ENCODE peak calls at places on chromosome 11, in nine cellular contexts. M, K, Y, R, L, H, D, S and Q are unnamed samples. For H3K9me3, the result is how much of the 10 kb centered on the place peaks cover.

GRCh38 chr11:93570759-93571413 is 27.7 kb upstream of the SMCO4 start:
- DNase-seq in M (no peak), K (no peak), Y (no peak), R (no peak), L (no peak), H (no peak), D (no peak), S (no peak), Q (no peak)

GRCh38 chr11:324131-324530 is 3.5 kb upstream of the IFITM3 start:
- DNase-seq in M (no peak), K (no peak), Y (no peak), R (no peak), L (no peak), H (peak), D (no peak), S (peak), Q (no peak)

GRCh38 chr11:95924414-95924760 is 480 bp upstream of the MTMR2 start:
- DNase-seq in M (no peak), K (no peak), Y (no peak), R (no peak), L (no peak), H (no peak), D (no peak), S (no peak), Q (no peak)

GRCh38 chr11:9462806-9463537 is 2.2 kb downstream of the ZNF143 start:
- DNase-seq in M (no peak), K (no peak), Y (no peak), R (no peak), L (no peak), H (no peak), D (peak), S (no peak), Q (no peak)

GRCh38 chr11:35014352-35014751 is 97.9 kb downstream of the PDHX start:
- DNase-seq in M (no peak), K (no peak), Y (no peak), R (no peak), L (no peak), H (no peak), D (no peak), S (no peak), Q (no peak)

GRCh38 chr11:118913411-118914125 is 12.2 kb downstream of the BCL9L start:
- DNase-seq in M (no peak), K (no peak), Y (peak), R (no peak), L (no peak), H (no peak), D (no peak), S (no peak), Q (no peak)

GRCh38 chr11:12159351-12160099 is 49.1 kb downstream of the MICAL2 start:
- DNase-seq in M (no peak), K (no peak), Y (no peak), R (no peak), L (no peak), H (peak), D (no peak), S (no peak), Q (peak)

GRCh38 chr11:117205211-117205818 is 6.1 kb downstream of the TAGLN start:
- DNase-seq in M (no peak), K (no peak), Y (no peak), R (no peak), L (no peak), H (no peak), D (no peak), S (peak), Q (no peak)

GRCh38 chr11:90845126-90845525 is 622.3 kb upstream of the CHORDC1 start:
- DNase-seq in M (no peak), K (no peak), Y (no peak), R (no peak), L (no peak), H (no peak), D (no peak), S (no peak), Q (no peak)

GRCh38 chr11:61505106-61505505 is 3.4 kb upstream of the LRRC10B start:
- DNase-seq in M (no peak), K (no peak), Y (no peak), R (no peak), L (no peak), H (no peak), D (no peak), S (no peak), Q (no peak)

GRCh38 chr11:40924915-40925314 is 534.5 kb downstream of the LRRC4C start:
- DNase-seq in M (no peak), K (no peak), Y (no peak), R (no peak), L (no peak), H (no peak), D (no peak), S (no peak), Q (no peak)

GRCh38 chr11:108324587-108324986 is 101.7 kb downstream of the ATM start:
- DNase-seq in M (no peak), K (no peak), Y (no peak), R (no peak), L (no peak), H (no peak), D (no peak), S (no peak), Q (no peak)

GRCh38 chr11:32891657-32892354 is 805 bp upstream of the QSER1 start:
- DNase-seq in M (no peak), K (no peak), Y (no peak), R (no peak), L (no peak), H (no peak), D (no peak), S (no peak), Q (no peak)

GRCh38 chr11:27390318-27390958 is 27.4 kb upstream of the CCDC34 start:
- DNase-seq in M (no peak), K (no peak), Y (no peak), R (no peak), L (no peak), H (no peak), D (no peak), S (no peak), Q (no peak)

GRCh38 chr11:46513934-46514342 is 79.9 kb downstream of the AMBRA1 start:
- DNase-seq in M (no peak), K (no peak), Y (peak), R (no peak), L (no peak), H (peak), D (no peak), S (no peak), Q (peak)

GRCh38 chr11:130707217-130707616 is 209.1 kb downstream of the SNX19 start:
- DNase-seq in M (no peak), K (no peak), Y (no peak), R (no peak), L (no peak), H (no peak), D (no peak), S (no peak), Q (no peak)

GRCh38 chr11:64876835-64877341 is 1.5 kb downstream of the EHD1 start:
- DNase-seq in M (peak), K (no peak), Y (no peak), R (no peak), L (no peak), H (no peak), D (no peak), S (no peak), Q (no peak)

GRCh38 chr11:118002541-118003019 is 16.4 kb downstream of the IL10RA start:
- DNase-seq in M (no peak), K (no peak), Y (peak), R (no peak), L (no peak), H (peak), D (no peak), S (no peak), Q (peak)

GRCh38 chr11:7600205-7600775 is 73.0 kb downstream of the CYB5R2 start:
- DNase-seq in M (peak), K (no peak), Y (no peak), R (no peak), L (peak), H (peak), D (no peak), S (no peak), Q (peak)

GRCh38 chr11:19676508-19677379 is 35.9 kb upstream of the NAV2 start:
- DNase-seq in M (no peak), K (no peak), Y (no peak), R (no peak), L (no peak), H (peak), D (no peak), S (no peak), Q (no peak)

GRCh38 chr11:35622070-35622469 is 3.8 kb downstream of the FJX1 start:
- DNase-seq in M (no peak), K (no peak), Y (no peak), R (no peak), L (no peak), H (no peak), D (no peak), S (no peak), Q (no peak)

GRCh38 chr11:65217441-65218423 is 36.0 kb downstream of the CAPN1 start:
- DNase-seq in M (peak), K (no peak), Y (no peak), R (no peak), L (no peak), H (peak), D (no peak), S (no peak), Q (no peak)

GRCh38 chr11:44978961-44979331 is 28.3 kb upstream of the TP53I11 start:
- DNase-seq in M (no peak), K (no peak), Y (no peak), R (no peak), L (no peak), H (no peak), D (no peak), S (no peak), Q (no peak)
- TF ChIP-seq CTCF in M (no peak), K (no peak), Y (no peak), R (no peak), L (no peak), H (no peak), D (no peak), S (no peak), Q (no peak)

DNA sequence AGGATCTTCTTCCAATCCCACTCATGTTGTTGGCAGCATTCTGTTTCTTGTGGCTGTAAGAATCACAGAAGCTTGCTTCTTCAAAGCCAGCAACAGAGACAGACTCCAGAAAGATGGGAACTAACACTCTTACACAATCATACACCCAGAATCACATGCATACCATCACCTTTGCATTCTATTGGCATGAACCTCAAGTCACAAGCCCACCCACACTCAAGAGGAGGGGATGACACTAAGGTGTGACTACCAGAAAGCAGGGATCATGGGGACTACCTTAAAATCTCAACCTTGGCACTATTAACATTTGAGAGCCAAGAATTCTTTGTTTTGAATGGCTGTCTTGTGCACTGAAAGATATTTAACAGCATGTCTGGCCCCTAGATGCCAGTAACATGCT is 13.6 kb upstream of the PANX3 start:
- DNase-seq in M (no peak), K (no peak), Y (no peak), R (no peak), L (no peak), H (no peak), D (no peak), S (no peak), Q (no peak)
- H3K27ac ChIP-seq in M (no peak), K (no peak), Y (no peak), R (no peak), L (no peak), H (no peak), D (no peak), S (no peak), Q (no peak)

GRCh38 chr11:94585375-94585774 is 18.2 kb downstream of the PIWIL4 start:
- DNase-seq in M (no peak), K (no peak), Y (no peak), R (no peak), L (no peak), H (no peak), D (no peak), S (no peak), Q (no peak)
- H3K9me3 ChIP-seq in M (under half), K (under half), Y (under half), R (under half), L (under half), H (under half), D (under half), S (under half), Q (under half)

GRCh38 chr11:72864692-72865655 is 50.8 kb downstream of the ATG16L2 start:
- DNase-seq in M (no peak), K (no peak), Y (peak), R (no peak), L (no peak), H (no peak), D (no peak), S (no peak), Q (no peak)
- TF ChIP-seq CTCF in M (no peak), K (no peak), Y (no peak), R (no peak), L (no peak), H (no peak), D (no peak), S (no peak), Q (no peak)

GRCh38 chr11:86043765-86044534 is 24.9 kb downstream of the PICALM start:
- DNase-seq in M (no peak), K (no peak), Y (no peak), R (no peak), L (no peak), H (no peak), D (no peak), S (no peak), Q (no peak)
- H3K27ac ChIP-seq in M (no peak), K (peak), Y (peak), R (peak), L (peak), H (no peak), D (peak), S (no peak), Q (peak)

GRCh38 chr11:54946429-54946828 is 239.8 kb downstream of the OR4A5 start:
- DNase-seq in M (no peak), K (no peak), Y (no peak), R (no peak), L (no peak), H (no peak), D (no peak), S (no peak), Q (no peak)

DNA sequence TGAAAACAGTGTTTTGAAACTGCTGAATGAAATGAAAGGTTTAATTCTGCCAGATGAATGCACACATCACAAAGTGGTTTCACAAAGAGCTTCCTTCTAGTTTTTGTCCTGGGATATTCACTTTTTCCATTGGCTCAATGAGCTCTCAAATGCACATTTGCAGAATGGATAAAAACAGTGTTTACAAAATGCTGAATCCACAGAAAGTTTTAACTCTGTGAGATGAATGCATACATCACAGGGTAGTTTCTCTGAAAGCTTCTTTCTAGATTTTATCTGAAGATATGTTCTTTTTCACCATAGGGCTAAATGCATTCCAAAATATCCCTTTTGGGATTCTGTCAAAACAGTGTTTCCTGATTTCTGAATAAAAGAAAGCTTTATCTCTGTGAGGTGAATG is 237.6 kb downstream of the OR4A5 start:
- DNase-seq in M (no peak), K (no peak), Y (no peak), R (no peak), L (no peak), H (no peak), D (no peak), S (no peak), Q (no peak)
- H3K9me3 ChIP-seq in M (under half), K (half or more), Y (half or more), R (under half), L (under half), H (under half), D (under half), S (under half), Q (half or more)

GRCh38 chr11:14908214-14908880 is 16.3 kb upstream of the CYP2R1 start:
- DNase-seq in M (no peak), K (no peak), Y (no peak), R (no peak), L (no peak), H (no peak), D (no peak), S (no peak), Q (no peak)
- TF ChIP-seq CTCF in M (peak), K (peak), Y (peak), R (peak), L (peak), H (peak), D (peak), S (no peak), Q (peak)

GRCh38 chr11:75154646-75155569 is 4.0 kb downstream of the SLCO2B1 start:
- DNase-seq in M (no peak), K (no peak), Y (peak), R (no peak), L (no peak), H (no peak), D (no peak), S (no peak), Q (no peak)
- H3K27ac ChIP-seq in M (peak), K (peak), Y (peak), R (no peak), L (peak), H (no peak), D (no peak), S (no peak), Q (peak)

GRCh38 chr11:110524227-110524626 is 94.5 kb downstream of the FDX1 start:
- DNase-seq in M (no peak), K (no peak), Y (no peak), R (no peak), L (no peak), H (no peak), D (no peak), S (no peak), Q (no peak)

GRCh38 chr11:110518809-110519514 is 89.2 kb downstream of the FDX1 start:
- DNase-seq in M (no peak), K (no peak), Y (no peak), R (no peak), L (no peak), H (no peak), D (no peak), S (no peak), Q (no peak)

GRCh38 chr11:110514967-110515366 is 85.2 kb downstream of the FDX1 start:
- DNase-seq in M (no peak), K (no peak), Y (no peak), R (no peak), L (no peak), H (no peak), D (no peak), S (no peak), Q (no peak)

GRCh38 chr11:110522456-110522855 is 92.7 kb downstream of the FDX1 start:
- DNase-seq in M (no peak), K (no peak), Y (no peak), R (no peak), L (no peak), H (no peak), D (no peak), S (no peak), Q (no peak)

GRCh38 chr11:110519816-110520215 is 90.1 kb downstream of the FDX1 start:
- DNase-seq in M (no peak), K (no peak), Y (no peak), R (no peak), L (no peak), H (no peak), D (no peak), S (no peak), Q (no peak)
- H3K9me3 ChIP-seq in M (under half), K (under half), Y (under half), R (under half), L (under half), H (under half), D (under half), S (under half), Q (under half)